ENCODE peak calls at places on chromosomes 16 and 17, in four cellular contexts. G is prostate gland, Z is mesothelial cell of epicardium, I is GM13976. J is an unnamed sample.

GRCh38 chr17:15947331-15947730 is 2.4 kb downstream of the ADORA2B start:
- DNase-seq in G (no peak), I (no peak), Z (no peak), J (no peak)

GRCh38 chr17:73645050-73645871 is 1.0 kb upstream of the SDK2 start:
- DNase-seq in Z (peak; percentile 71), G (peak; percentile 69), I (peak; percentile 55), J (no peak)

GRCh38 chr17:8186787-8187516 is 3.0 kb downstream of the BORCS6 start:
- DNase-seq in Z (peak; percentile 84), G (peak; percentile 93), I (peak; percentile 79), J (no peak)

GRCh38 chr17:57480438-57481196 is 224.3 kb downstream of the MSI2 start:
- DNase-seq in I (no peak), Z (no peak), G (peak; percentile 19), J (no peak)

GRCh38 chr16:13018026-13018425 is 116.6 kb downstream of the SHISA9 start:
- DNase-seq in I (no peak), G (no peak), Z (no peak), J (no peak)

GRCh38 chr17:80433916-80434666 is 19.1 kb downstream of the ENDOV start:
- DNase-seq in I (no peak), G (no peak), Z (no peak), J (no peak)

GRCh38 chr16:58366247-58367031 is 25.8 kb upstream of the GINS3 start:
- DNase-seq in Z (no peak), G (no peak), I (no peak), J (no peak)

GRCh38 chr17:8865811-8866210 is 1.7 kb downstream of the PIK3R6 start:
- DNase-seq in Z (no peak), I (no peak), G (no peak), J (no peak)

GRCh38 chr16:1477033-1477432 is 2.2 kb upstream of the CLCN7 start:
- DNase-seq in Z (no peak), G (no peak), I (no peak), J (no peak)

GRCh38 chr17:28119049-28119448 is 76.6 kb downstream of the NLK start:
- DNase-seq in Z (no peak), I (no peak), G (no peak), J (no peak)

GRCh38 chr17:69909389-69909788 is 165.6 kb upstream of the KCNJ16 start:
- DNase-seq in G (no peak), I (no peak), Z (no peak), J (no peak)

GRCh38 chr17:39001703-39002637 is 34.8 kb upstream of the FBXO47 start:
- DNase-seq in G (no peak), I (no peak), Z (no peak), J (no peak)

GRCh38 chr16:79047337-79047736 is 553.2 kb downstream of the MAF start:
- DNase-seq in G (no peak), I (no peak), Z (no peak), J (no peak)

GRCh38 chr16:17629936-17630335 is 159.2 kb upstream of the XYLT1 start:
- DNase-seq in Z (no peak), G (no peak), I (no peak), J (no peak)

GRCh38 chr16:21277927-21278706 is at the start of gene CRYM:
- DNase-seq in G (peak; percentile 71), Z (peak; percentile 49), I (peak; percentile 83), J (peak; percentile 47)

GRCh38 chr16:17602678-17603077 is 131.9 kb upstream of the XYLT1 start:
- DNase-seq in I (no peak), G (no peak), Z (no peak), J (no peak)

GRCh38 chr17:35257080-35257701 is 14.3 kb downstream of the SLFN5 start:
- DNase-seq in I (no peak), Z (no peak), G (peak; percentile 88), J (no peak)

GRCh38 chr17:16912021-16912962 is 59.6 kb downstream of the TNFRSF13B start:
- DNase-seq in G (no peak), I (no peak), Z (no peak), J (no peak)

GRCh38 chr17:78986048-78986648 is 6.4 kb upstream of the LGALS3BP start:
- DNase-seq in G (no peak), Z (no peak), I (no peak), J (no peak)

GRCh38 chr16:20385844-20386832 is 18.4 kb downstream of the PDILT start:
- DNase-seq in G (peak; percentile 51), Z (peak; percentile 54), I (peak; percentile 72), J (no peak)

GRCh38 chr16:27461483-27462171 is 59.7 kb downstream of the IL21R start:
- DNase-seq in G (no peak), Z (no peak), I (no peak), J (no peak)

GRCh38 chr17:13421581-13421980 is 180.1 kb downstream of the HS3ST3A1 start:
- DNase-seq in G (no peak), Z (no peak), I (no peak), J (no peak)

GRCh38 chr17:60139438-60140285 is 10.1 kb upstream of the CA4 start:
- DNase-seq in Z (peak; percentile 74), I (peak; percentile 80), G (peak; percentile 43), J (no peak)
- TF ChIP-seq CTCF in Z (no peak), I (peak; percentile 38), G (peak; percentile 67), J (no peak)

GRCh38 chr17:71494045-71494444 is 626.8 kb upstream of the SOX9 start:
- DNase-seq in G (no peak), Z (no peak), I (no peak), J (no peak)
- TF ChIP-seq CTCF in G (no peak), Z (no peak), I (no peak), J (no peak)

GRCh38 chr17:43377056-43377810 is 21.6 kb upstream of the ARL4D start:
- DNase-seq in G (no peak), Z (no peak), I (no peak), J (no peak)
- TF ChIP-seq CTCF in G (no peak), Z (no peak), I (no peak), J (no peak)

DNA sequence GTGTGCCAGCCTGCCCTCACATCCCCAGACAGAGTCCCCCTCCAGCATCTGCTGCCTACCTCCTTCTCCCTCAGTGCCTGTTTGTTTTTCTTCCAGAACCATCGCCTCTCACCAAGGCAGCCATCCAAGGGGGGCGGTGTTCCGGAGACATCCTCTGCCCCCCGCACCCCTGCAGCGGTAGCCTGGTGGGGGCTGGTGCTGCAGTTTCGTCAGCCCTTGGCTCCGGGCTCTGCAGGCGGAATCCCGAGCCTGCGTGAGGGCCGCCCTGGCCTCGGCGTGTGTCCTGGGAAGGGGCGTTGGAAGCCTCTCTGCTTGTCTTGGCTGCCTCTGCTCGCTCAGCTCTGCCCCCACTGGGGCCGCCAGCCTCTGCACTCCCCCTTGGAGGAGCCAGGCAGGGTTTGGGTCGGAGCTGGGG is 126.0 kb upstream of the CIBAR2 start:
- DNase-seq in Z (no peak), I (no peak), G (no peak), J (no peak)
- TF ChIP-seq CTCF in Z (no peak), I (no peak), G (no peak), J (no peak)

J was measured in D721Med.